ENCODE peak calls at places on chromosomes 11 and 22, in six cellular contexts. One of them, this sample, is unnamed. For H3K79me1, the result is how much of the 10 kb centered on the place peaks cover.

GRCh38 chr22:41380993-41381328 is 781 bp upstream of the TEF start:
- DNase-seq in mesenchymal stem cell: peak
- DNase-seq in H1: no peak
- DNase-seq in H9: no peak
- DNase-seq in neuronal stem cell: no peak
- DNase-seq in mesendoderm: no peak
- DNase-seq in this sample: peak

GRCh38 chr11:2669926-2670469 is 29.8 kb downstream of the KCNQ1OT1 start:
- DNase-seq in H9: peak
- DNase-seq in H1: peak
- DNase-seq in mesenchymal stem cell: no peak
- DNase-seq in neuronal stem cell: no peak
- DNase-seq in mesendoderm: no peak
- DNase-seq in this sample: no peak

GRCh38 chr11:79007811-79008294 is 433.0 kb downstream of the TENM4 start:
- DNase-seq in H1: no peak
- DNase-seq in neuronal stem cell: no peak
- DNase-seq in mesendoderm: no peak
- DNase-seq in H9: no peak
- DNase-seq in mesenchymal stem cell: no peak
- DNase-seq in this sample: no peak

GRCh38 chr11:104918113-104918824 is 20.0 kb upstream of the CASP12 start:
- DNase-seq in H1: no peak
- DNase-seq in mesendoderm: no peak
- DNase-seq in H9: no peak
- DNase-seq in neuronal stem cell: no peak
- DNase-seq in mesenchymal stem cell: peak
- DNase-seq in this sample: peak

GRCh38 chr11:33980896-33981295 is 70.6 kb upstream of the CAPRIN1 start:
- DNase-seq in neuronal stem cell: no peak
- DNase-seq in H9: no peak
- DNase-seq in H1: no peak
- DNase-seq in mesendoderm: no peak
- DNase-seq in mesenchymal stem cell: no peak
- DNase-seq in this sample: no peak

GRCh38 chr11:93054881-93055280 is 85.4 kb downstream of the MTNR1B start:
- DNase-seq in H1: no peak
- DNase-seq in mesenchymal stem cell: peak
- DNase-seq in neuronal stem cell: no peak
- DNase-seq in H9: no peak
- DNase-seq in mesendoderm: no peak
- DNase-seq in this sample: peak

GRCh38 chr22:36395061-36395849 is 7.5 kb upstream of the MYH9 start:
- DNase-seq in H9: no peak
- DNase-seq in neuronal stem cell: no peak
- DNase-seq in H1: no peak
- DNase-seq in mesendoderm: no peak
- DNase-seq in mesenchymal stem cell: no peak
- DNase-seq in this sample: no peak

GRCh38 chr11:35507688-35508087 is 17.7 kb downstream of the PAMR1 start:
- DNase-seq in neuronal stem cell: no peak
- DNase-seq in mesendoderm: no peak
- DNase-seq in H9: no peak
- DNase-seq in H1: no peak
- DNase-seq in mesenchymal stem cell: no peak
- DNase-seq in this sample: no peak

GRCh38 chr11:69210660-69211035 is 54.9 kb downstream of the SMIM38 start:
- DNase-seq in H1: no peak
- DNase-seq in mesenchymal stem cell: no peak
- DNase-seq in mesendoderm: no peak
- DNase-seq in H9: no peak
- DNase-seq in neuronal stem cell: no peak
- DNase-seq in this sample: no peak

GRCh38 chr11:106161775-106162174 is 84.3 kb downstream of the AASDHPPT start:
- DNase-seq in H1: no peak
- DNase-seq in neuronal stem cell: no peak
- DNase-seq in mesendoderm: no peak
- DNase-seq in mesenchymal stem cell: no peak
- DNase-seq in H9: no peak
- DNase-seq in this sample: no peak

GRCh38 chr11:106021181-106021966 is 666 bp downstream of the MSANTD4 start:
- DNase-seq in neuronal stem cell: no peak
- DNase-seq in H9: no peak
- DNase-seq in mesendoderm: no peak
- DNase-seq in H1: no peak
- DNase-seq in mesenchymal stem cell: peak
- DNase-seq in this sample: peak

GRCh38 chr11:74232316-74232950 is 61.3 kb downstream of the PPME1 start:
- DNase-seq in mesendoderm: no peak
- DNase-seq in H9: no peak
- DNase-seq in H1: no peak
- DNase-seq in mesenchymal stem cell: no peak
- DNase-seq in neuronal stem cell: no peak
- DNase-seq in this sample: no peak

GRCh38 chr11:64294665-64295289 is 3.7 kb downstream of the KCNK4 start:
- DNase-seq in H1: no peak
- DNase-seq in mesendoderm: no peak
- DNase-seq in mesenchymal stem cell: no peak
- DNase-seq in H9: no peak
- DNase-seq in neuronal stem cell: no peak
- DNase-seq in this sample: no peak

GRCh38 chr11:123822591-123822990 is 16.4 kb upstream of the OR6M1 start:
- DNase-seq in H1: no peak
- DNase-seq in neuronal stem cell: no peak
- DNase-seq in H9: no peak
- DNase-seq in mesenchymal stem cell: no peak
- DNase-seq in mesendoderm: peak
- DNase-seq in this sample: no peak

GRCh38 chr11:111450480-111451320 is 61.5 kb downstream of the BTG4 start:
- DNase-seq in H1: no peak
- DNase-seq in H9: no peak
- DNase-seq in mesendoderm: no peak
- DNase-seq in mesenchymal stem cell: no peak
- DNase-seq in neuronal stem cell: no peak
- DNase-seq in this sample: peak

GRCh38 chr22:30989473-30989872 is 20.4 kb downstream of the TUG1 start:
- DNase-seq in neuronal stem cell: no peak
- DNase-seq in mesendoderm: no peak
- DNase-seq in H9: no peak
- DNase-seq in H1: no peak
- DNase-seq in mesenchymal stem cell: no peak
- DNase-seq in this sample: no peak

GRCh38 chr11:57072640-57073039 is 83.9 kb downstream of the OR5AK2 start:
- DNase-seq in mesenchymal stem cell: peak
- DNase-seq in H9: no peak
- DNase-seq in neuronal stem cell: no peak
- DNase-seq in H1: no peak
- DNase-seq in mesendoderm: no peak
- DNase-seq in this sample: peak

GRCh38 chr11:69999721-70000120 is 78.4 kb upstream of the ANO1 start:
- DNase-seq in neuronal stem cell: no peak
- DNase-seq in H9: peak
- DNase-seq in mesendoderm: peak
- DNase-seq in mesenchymal stem cell: no peak
- DNase-seq in H1: no peak
- DNase-seq in this sample: no peak

GRCh38 chr11:723120-723883 is 17.3 kb downstream of the EPS8L2 start:
- DNase-seq in mesenchymal stem cell: peak
- DNase-seq in mesendoderm: no peak
- DNase-seq in H9: peak
- DNase-seq in neuronal stem cell: no peak
- DNase-seq in H1: no peak
- DNase-seq in this sample: peak

GRCh38 chr11:68040121-68040956 is 1.5 kb downstream of the TCIRG1 start:
- DNase-seq in H9: peak
- DNase-seq in mesenchymal stem cell: peak
- DNase-seq in H1: peak
- DNase-seq in mesendoderm: peak
- DNase-seq in neuronal stem cell: no peak
- DNase-seq in this sample: peak

GRCh38 chr11:100681064-100681502 is 6.0 kb upstream of the ARHGAP42 start:
- DNase-seq in H9: peak
- DNase-seq in neuronal stem cell: no peak
- DNase-seq in H1: no peak
- DNase-seq in mesenchymal stem cell: peak
- DNase-seq in mesendoderm: peak
- DNase-seq in this sample: peak

GRCh38 chr22:37985050-37985585 is 763 bp upstream of the SOX10 start:
- DNase-seq in mesendoderm: no peak
- DNase-seq in H1: no peak
- DNase-seq in mesenchymal stem cell: no peak
- DNase-seq in H9: no peak
- DNase-seq in neuronal stem cell: no peak
- DNase-seq in this sample: no peak

GRCh38 chr22:32378703-32379272 is 21.1 kb downstream of the RFPL3 start:
- DNase-seq in mesenchymal stem cell: peak
- DNase-seq in neuronal stem cell: peak
- DNase-seq in H9: peak
- DNase-seq in H1: peak
- DNase-seq in mesendoderm: peak
- DNase-seq in this sample: peak

GRCh38 chr22:50641696-50642607 is 14.0 kb upstream of the ARSA start:
- DNase-seq in H1: peak
- DNase-seq in H9: peak
- DNase-seq in mesenchymal stem cell: peak
- DNase-seq in neuronal stem cell: peak
- DNase-seq in mesendoderm: peak
- DNase-seq in this sample: peak

GRCh38 chr11:63769719-63770443 is 1.3 kb upstream of the ZFTA start:
- DNase-seq in mesenchymal stem cell: peak
- DNase-seq in mesendoderm: no peak
- DNase-seq in H1: peak
- DNase-seq in neuronal stem cell: peak
- DNase-seq in H9: peak
- DNase-seq in this sample: no peak

GRCh38 chr11:61776561-61777075 is 15.8 kb downstream of the TMEM258 start:
- DNase-seq in H9: peak
- DNase-seq in neuronal stem cell: no peak
- DNase-seq in mesendoderm: peak
- DNase-seq in H1: peak
- DNase-seq in mesenchymal stem cell: peak
- DNase-seq in this sample: peak

GRCh38 chr11:76579047-76579751 is 91.3 kb downstream of the LRRC32 start:
- DNase-seq in H9: peak
- DNase-seq in H1: peak
- DNase-seq in mesenchymal stem cell: peak
- DNase-seq in mesendoderm: peak
- DNase-seq in neuronal stem cell: no peak
- DNase-seq in this sample: no peak

GRCh38 chr11:76579752-76580151 is 90.8 kb downstream of the LRRC32 start:
- DNase-seq in H9: no peak
- DNase-seq in mesenchymal stem cell: no peak
- DNase-seq in H1: no peak
- DNase-seq in mesendoderm: no peak
- DNase-seq in neuronal stem cell: no peak
- DNase-seq in this sample: no peak

GRCh38 chr11:76578655-76579046 is 91.9 kb downstream of the LRRC32 start:
- DNase-seq in mesendoderm: peak
- DNase-seq in mesenchymal stem cell: peak
- DNase-seq in H1: no peak
- DNase-seq in H9: peak
- DNase-seq in neuronal stem cell: no peak
- DNase-seq in this sample: no peak

GRCh38 chr11:76577199-76577920 is 93.2 kb downstream of the LRRC32 start:
- DNase-seq in neuronal stem cell: no peak
- DNase-seq in H9: no peak
- DNase-seq in H1: no peak
- DNase-seq in mesendoderm: peak
- DNase-seq in mesenchymal stem cell: peak
- DNase-seq in this sample: peak

GRCh38 chr11:76577921-76578654 is 92.5 kb downstream of the LRRC32 start:
- DNase-seq in neuronal stem cell: no peak
- DNase-seq in mesenchymal stem cell: no peak
- DNase-seq in H1: no peak
- DNase-seq in H9: no peak
- DNase-seq in mesendoderm: no peak
- DNase-seq in this sample: no peak
- H3K79me1 ChIP-seq in neuronal stem cell: under half
- H3K79me1 ChIP-seq in mesenchymal stem cell: under half
- H3K79me1 ChIP-seq in H1: under half
- H3K79me1 ChIP-seq in H9: under half
- H3K79me1 ChIP-seq in mesendoderm: under half
- H3K79me1 ChIP-seq in this sample: under half

GRCh38 chr11:8719260-8720190 is 36.9 kb downstream of the RPL27A start:
- DNase-seq in mesendoderm: peak
- DNase-seq in mesenchymal stem cell: peak
- DNase-seq in neuronal stem cell: no peak
- DNase-seq in H9: no peak
- DNase-seq in H1: no peak
- DNase-seq in this sample: peak
- H3K79me1 ChIP-seq in mesendoderm: under half
- H3K79me1 ChIP-seq in mesenchymal stem cell: under half
- H3K79me1 ChIP-seq in neuronal stem cell: under half
- H3K79me1 ChIP-seq in H9: under half
- H3K79me1 ChIP-seq in H1: under half
- H3K79me1 ChIP-seq in this sample: half or more

GRCh38 chr22:45444168-45444567 is 30.7 kb downstream of the RIBC2 start:
- DNase-seq in H1: no peak
- DNase-seq in neuronal stem cell: no peak
- DNase-seq in H9: no peak
- DNase-seq in mesenchymal stem cell: peak
- DNase-seq in mesendoderm: peak
- DNase-seq in this sample: peak
- H3K79me1 ChIP-seq in H1: under half
- H3K79me1 ChIP-seq in neuronal stem cell: under half
- H3K79me1 ChIP-seq in H9: under half
- H3K79me1 ChIP-seq in mesenchymal stem cell: under half
- H3K79me1 ChIP-seq in mesendoderm: under half
- H3K79me1 ChIP-seq in this sample: under half

GRCh38 chr11:118918128-118918685 is 7.5 kb downstream of the BCL9L start:
- DNase-seq in mesenchymal stem cell: peak
- DNase-seq in H9: peak
- DNase-seq in neuronal stem cell: no peak
- DNase-seq in H1: no peak
- DNase-seq in mesendoderm: peak
- DNase-seq in this sample: peak

GRCh38 chr11:118915396-118915795 is 10.3 kb downstream of the BCL9L start:
- DNase-seq in H1: no peak
- DNase-seq in H9: no peak
- DNase-seq in mesenchymal stem cell: no peak
- DNase-seq in mesendoderm: no peak
- DNase-seq in neuronal stem cell: no peak
- DNase-seq in this sample: no peak

GRCh38 chr11:118915941-118916841 is 9.5 kb downstream of the BCL9L start:
- DNase-seq in mesenchymal stem cell: no peak
- DNase-seq in mesendoderm: no peak
- DNase-seq in neuronal stem cell: no peak
- DNase-seq in H1: no peak
- DNase-seq in H9: no peak
- DNase-seq in this sample: no peak

GRCh38 chr11:118917488-118918127 is 8.1 kb downstream of the BCL9L start:
- DNase-seq in neuronal stem cell: no peak
- DNase-seq in H1: no peak
- DNase-seq in mesendoderm: peak
- DNase-seq in mesenchymal stem cell: peak
- DNase-seq in H9: no peak
- DNase-seq in this sample: peak

GRCh38 chr11:118916842-118917388 is 8.8 kb downstream of the BCL9L start:
- DNase-seq in neuronal stem cell: no peak
- DNase-seq in H9: peak
- DNase-seq in H1: no peak
- DNase-seq in mesendoderm: peak
- DNase-seq in mesenchymal stem cell: peak
- DNase-seq in this sample: peak
- H3K79me1 ChIP-seq in neuronal stem cell: under half
- H3K79me1 ChIP-seq in H9: under half
- H3K79me1 ChIP-seq in H1: under half
- H3K79me1 ChIP-seq in mesendoderm: under half
- H3K79me1 ChIP-seq in mesenchymal stem cell: under half
- H3K79me1 ChIP-seq in this sample: under half